ENCODE peak calls at places on chromosomes 16 and 17, in eight cellular contexts. H is cardiac muscle cell; O is activated CD8-positive, alpha-beta T cell treated with anti-CD3 and anti-CD28 coated beads, Interleukin-2, amount 10 ng/mL, durations not matched to agents 7 days and 5 days; J is lower lobe of right lung; G is activated naive CD8-positive, alpha-beta T cell treated with anti-CD3 and anti-CD28 coated beads for 36 hours; U is nephron progenitor cell; N is Caki2; Y is GM12878. W is an unnamed sample.

GRCh38 chr17:28957277-28957991 is 6.1 kb upstream of the PHF12 start:
- DNase-seq in N (no peak), U (no peak), O (no peak), J (no peak), G (no peak), H (no peak), Y (no peak), W (no peak)

GRCh38 chr17:66542183-66542966 is 240.0 kb downstream of the PRKCA start:
- DNase-seq in O (peak), Y (peak), J (no peak), G (no peak), U (no peak), H (no peak), N (peak), W (no peak)

GRCh38 chr16:12866981-12867551 is 34.3 kb upstream of the SHISA9 start:
- DNase-seq in U (no peak), O (no peak), N (no peak), G (no peak), J (no peak), H (no peak), Y (no peak), W (no peak)

GRCh38 chr17:7111784-7112526 is 2.7 kb downstream of the ASGR2 start:
- DNase-seq in O (no peak), H (no peak), Y (no peak), J (no peak), G (no peak), U (no peak), N (no peak), W (no peak)

GRCh38 chr16:72832640-72833039 is 215.3 kb downstream of the ZFHX3 start:
- DNase-seq in G (peak), U (peak), H (peak), O (peak), Y (no peak), N (peak), J (peak), W (no peak)

GRCh38 chr17:76551685-76552084 is 11.8 kb downstream of the PRCD start:
- DNase-seq in Y (no peak), H (no peak), O (no peak), G (no peak), U (no peak), N (no peak), J (no peak), W (no peak)

GRCh38 chr17:39753514-39754160 is 15.9 kb downstream of the GRB7 start:
- DNase-seq in O (peak), Y (no peak), H (no peak), J (no peak), U (peak), G (peak), N (no peak), W (no peak)

GRCh38 chr17:56020369-56020768 is 132.9 kb upstream of the ANKFN1 start:
- DNase-seq in G (no peak), U (no peak), J (no peak), O (no peak), H (no peak), N (peak), Y (no peak), W (no peak)

GRCh38 chr17:69499301-69499700 is 84.8 kb downstream of the MAP2K6 start:
- DNase-seq in J (no peak), N (no peak), O (no peak), U (no peak), H (no peak), G (no peak), Y (no peak), W (no peak)

GRCh38 chr16:66926171-66926570 is 836 bp upstream of the RRAD start:
- DNase-seq in J (no peak), H (no peak), G (no peak), O (no peak), N (peak), U (no peak), Y (no peak), W (no peak)

GRCh38 chr16:47053895-47054294 is 80.4 kb upstream of the DNAJA2 start:
- DNase-seq in U (no peak), H (no peak), N (no peak), J (no peak), Y (no peak), G (no peak), O (no peak), W (no peak)